ENCODE peak calls at places on chromosomes 4 and X, in four cellular contexts. One of them, this sample, is unnamed.

GRCh38 chr4:145732416-145732815 is 52.5 kb downstream of the C4orf51 start:
- DNase-seq in adrenal gland: no peak
- DNase-seq in NCI-H1417: no peak
- DNase-seq in glomerular endothelial cell: no peak
- DNase-seq in this sample: peak; percentile 36

GRCh38 chrX:72470593-72471310 is 101.9 kb downstream of the HDAC8 start:
- DNase-seq in glomerular endothelial cell: no peak
- DNase-seq in NCI-H1417: no peak
- DNase-seq in adrenal gland: no peak
- DNase-seq in this sample: no peak

GRCh38 chrX:130263016-130263415 is 5.7 kb downstream of the ZNF280C start:
- DNase-seq in adrenal gland: no peak
- DNase-seq in NCI-H1417: no peak
- DNase-seq in glomerular endothelial cell: no peak
- DNase-seq in this sample: no peak

GRCh38 chr4:172177382-172177781 is 364.2 kb downstream of the GALNTL6 start:
- DNase-seq in NCI-H1417: no peak
- DNase-seq in adrenal gland: no peak
- DNase-seq in glomerular endothelial cell: no peak
- DNase-seq in this sample: no peak

GRCh38 chrX:69503835-69504625 is at the start of gene NALF2:
- DNase-seq in glomerular endothelial cell: no peak
- DNase-seq in adrenal gland: peak; percentile 74
- DNase-seq in NCI-H1417: no peak
- DNase-seq in this sample: peak; percentile 82

GRCh38 chr4:28146191-28146590 is 1285.5 kb downstream of the STIM2 start:
- DNase-seq in glomerular endothelial cell: no peak
- DNase-seq in adrenal gland: no peak
- DNase-seq in NCI-H1417: no peak
- DNase-seq in this sample: no peak

GRCh38 chrX:40009462-40009851 is 88.3 kb downstream of the BCOR start:
- DNase-seq in NCI-H1417: no peak
- DNase-seq in glomerular endothelial cell: no peak
- DNase-seq in adrenal gland: no peak
- DNase-seq in this sample: no peak

GRCh38 chr4:188138227-188138626 is 1.0 kb upstream of the TRIML1 start:
- DNase-seq in glomerular endothelial cell: no peak
- DNase-seq in adrenal gland: peak; percentile 55
- DNase-seq in NCI-H1417: no peak
- DNase-seq in this sample: no peak

GRCh38 chrX:54325077-54325476 is 32.8 kb downstream of the WNK3 start:
- DNase-seq in glomerular endothelial cell: no peak
- DNase-seq in adrenal gland: no peak
- DNase-seq in NCI-H1417: no peak
- DNase-seq in this sample: no peak

GRCh38 chr4:82785248-82786003 is 13.2 kb downstream of the SCD5 start:
- DNase-seq in adrenal gland: peak; percentile 41
- DNase-seq in NCI-H1417: no peak
- DNase-seq in glomerular endothelial cell: peak; percentile 92
- DNase-seq in this sample: peak; percentile 37

GRCh38 chr4:81213671-81214070 is 1.4 kb downstream of the PRKG2 start:
- DNase-seq in adrenal gland: no peak
- DNase-seq in NCI-H1417: no peak
- DNase-seq in glomerular endothelial cell: no peak
- DNase-seq in this sample: no peak

GRCh38 chr4:105619193-105619931 is 66.9 kb downstream of the ARHGEF38 start:
- DNase-seq in adrenal gland: peak; percentile 81
- DNase-seq in NCI-H1417: no peak
- DNase-seq in glomerular endothelial cell: no peak
- DNase-seq in this sample: peak; percentile 32

GRCh38 chr4:176001171-176002006 is 64.3 kb upstream of the WDR17 start:
- DNase-seq in NCI-H1417: no peak
- DNase-seq in glomerular endothelial cell: no peak
- DNase-seq in adrenal gland: peak; percentile 26
- DNase-seq in this sample: no peak

GRCh38 chr4:47852121-47852520 is 14.3 kb upstream of the CORIN start:
- DNase-seq in NCI-H1417: no peak
- DNase-seq in adrenal gland: no peak
- DNase-seq in glomerular endothelial cell: no peak
- DNase-seq in this sample: no peak

GRCh38 chrX:6024204-6024603 is 204.5 kb downstream of the NLGN4X start:
- DNase-seq in NCI-H1417: no peak
- DNase-seq in glomerular endothelial cell: no peak
- DNase-seq in adrenal gland: no peak
- DNase-seq in this sample: no peak

GRCh38 chr4:2408401-2408958 is 10.0 kb downstream of the ZFYVE28 start:
- DNase-seq in adrenal gland: no peak
- DNase-seq in glomerular endothelial cell: no peak
- DNase-seq in NCI-H1417: no peak
- DNase-seq in this sample: no peak

GRCh38 chr4:120561648-120562047 is 360.9 kb downstream of the PRDM5 start:
- DNase-seq in NCI-H1417: no peak
- DNase-seq in glomerular endothelial cell: no peak
- DNase-seq in adrenal gland: no peak
- DNase-seq in this sample: no peak

GRCh38 chr4:36285784-36286480 is 4.5 kb downstream of the DTHD1 start:
- DNase-seq in NCI-H1417: no peak
- DNase-seq in adrenal gland: no peak
- DNase-seq in glomerular endothelial cell: no peak
- DNase-seq in this sample: no peak

GRCh38 chr4:113531572-113531971 is 230.0 kb downstream of the CAMK2D start:
- DNase-seq in NCI-H1417: no peak
- DNase-seq in glomerular endothelial cell: no peak
- DNase-seq in adrenal gland: no peak
- DNase-seq in this sample: no peak

GRCh38 chr4:31461425-31461824 is 741.3 kb downstream of the PCDH7 start:
- DNase-seq in glomerular endothelial cell: no peak
- DNase-seq in NCI-H1417: no peak
- DNase-seq in adrenal gland: no peak
- DNase-seq in this sample: no peak

GRCh38 chr4:40395908-40396806 is 61.0 kb downstream of the CHRNA9 start:
- DNase-seq in NCI-H1417: peak; percentile 91
- DNase-seq in glomerular endothelial cell: no peak
- DNase-seq in adrenal gland: peak; percentile 85
- DNase-seq in this sample: peak; percentile 61

This sample was measured in NCI-H146.